ENCODE peak calls at places on chromosomes 16 and 17, in seven cellular contexts. N is heart left ventricle, C is thoracic aorta, Q is uterus, H is AG04449, K is GM12865, I is psoas muscle. X is an unnamed sample.

GRCh38 chr17:32901743-32902142 is 24.8 kb upstream of the MYO1D start:
- DNase-seq in Q (no peak), K (no peak), H (no peak), C (no peak), N (no peak), I (no peak), X (no peak)

GRCh38 chr17:77373298-77374169 is 232.8 kb downstream of the SEC14L1 start:
- DNase-seq in Q (peak; percentile 73), I (peak; percentile 56), K (no peak), C (no peak), H (no peak), N (peak; percentile 82), X (no peak)

GRCh38 chr17:58402047-58402446 is 15.3 kb downstream of the RNF43 start:
- DNase-seq in I (no peak), H (no peak), N (no peak), C (no peak), Q (no peak), K (no peak), X (no peak)

GRCh38 chr16:75660726-75661302 is 13.2 kb downstream of the TERF2IP start:
- DNase-seq in Q (no peak), I (no peak), H (no peak), K (no peak), C (no peak), N (no peak), X (no peak)

GRCh38 chr17:65855245-65855644 is 293.8 kb upstream of the AXIN2 start:
- DNase-seq in Q (no peak), K (no peak), C (no peak), N (no peak), I (no peak), H (no peak), X (no peak)

GRCh38 chr16:2752850-2753522 is 548 bp downstream of the SRRM2 start:
- DNase-seq in K (peak; percentile 89), C (no peak), Q (peak; percentile 82), H (no peak), N (peak; percentile 93), I (peak; percentile 90), X (peak; percentile 32)

GRCh38 chr17:75594499-75595283 is 7.1 kb downstream of the MYO15B start:
- DNase-seq in C (no peak), Q (no peak), I (no peak), H (no peak), K (no peak), N (no peak), X (no peak)

GRCh38 chr17:43695968-43696865 is 34.5 kb upstream of the MEOX1 start:
- DNase-seq in K (no peak), C (peak; percentile 32), N (peak; percentile 67), Q (no peak), H (no peak), I (no peak), X (no peak)

GRCh38 chr17:61199431-61200348 is 200.0 kb upstream of the TBX2 start:
- DNase-seq in H (no peak), N (no peak), K (no peak), I (no peak), Q (no peak), C (no peak), X (no peak)

GRCh38 chr17:44773140-44773539 is 14.4 kb downstream of the ADAM11 start:
- DNase-seq in I (no peak), H (no peak), N (no peak), C (no peak), Q (no peak), K (no peak), X (no peak)

GRCh38 chr16:68070811-68071546 is 14.2 kb upstream of the NFATC3 start:
- DNase-seq in C (no peak), K (peak; percentile 59), Q (no peak), I (no peak), N (no peak), H (no peak), X (no peak)

GRCh38 chr17:78142113-78142861 is 3.9 kb upstream of the C17orf99 start:
- DNase-seq in H (no peak), K (no peak), Q (no peak), N (no peak), I (no peak), C (no peak), X (no peak)

GRCh38 chr17:49783051-49783715 is 5.3 kb upstream of the KAT7 start:
- DNase-seq in H (no peak), I (no peak), Q (no peak), C (no peak), N (no peak), K (no peak), X (no peak)

GRCh38 chr17:16178836-16179235 is 36.5 kb downstream of the NCOR1 start:
- DNase-seq in K (no peak), Q (no peak), H (no peak), C (no peak), N (no peak), I (no peak), X (no peak)

GRCh38 chr16:22220076-22220453 is 14.0 kb downstream of the EEF2K start:
- DNase-seq in I (peak; percentile 74), C (no peak), N (peak; percentile 80), H (no peak), Q (peak; percentile 78), K (no peak), X (no peak)

GRCh38 chr17:76872221-76872873 is 4.1 kb downstream of the MGAT5B start:
- DNase-seq in N (peak; percentile 25), H (peak; percentile 77), C (no peak), K (peak; percentile 8), Q (no peak), I (no peak), X (peak; percentile 75)

GRCh38 chr17:44997733-44998520 is 29.8 kb upstream of the C1QL1 start:
- DNase-seq in C (no peak), Q (no peak), K (no peak), I (no peak), N (no peak), H (no peak), X (no peak)

GRCh38 chr16:81729451-81729850 is 49.6 kb upstream of the PLCG2 start:
- DNase-seq in Q (no peak), H (no peak), C (no peak), K (no peak), N (no peak), I (no peak), X (no peak)

GRCh38 chr17:50055426-50056216 is at the start of gene ITGA3:
- DNase-seq in Q (peak; percentile 71), H (no peak), I (peak; percentile 76), K (peak; percentile 83), N (peak; percentile 84), C (peak; percentile 28), X (peak; percentile 62)

GRCh38 chr16:86772671-86773338 is 194.5 kb downstream of the FOXL1 start:
- DNase-seq in I (no peak), K (no peak), Q (no peak), C (no peak), H (peak; percentile 76), N (no peak), X (peak; percentile 47)

DNA sequence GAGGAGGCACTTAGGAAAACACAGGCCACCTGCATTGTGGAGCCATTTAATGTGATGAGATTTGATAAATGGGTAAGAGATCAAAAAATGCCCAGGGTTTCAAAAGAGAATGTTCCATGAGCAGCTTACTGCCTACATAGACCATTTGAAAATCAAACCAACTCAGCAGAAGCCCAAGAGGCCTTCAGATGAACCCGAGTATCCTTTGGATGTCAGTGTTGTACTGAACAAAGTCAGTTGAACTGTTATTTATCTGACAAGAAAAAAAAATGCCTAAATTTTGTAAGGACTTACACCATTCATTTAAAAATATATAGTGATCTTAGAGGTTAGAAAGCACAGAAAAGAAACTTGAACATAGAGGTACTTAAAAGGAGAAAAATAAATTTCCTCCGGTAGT is 381.7 kb downstream of the ZFHX3 start:
- DNase-seq in Q (no peak), K (peak; percentile 35), I (no peak), C (no peak), H (no peak), N (no peak), X (no peak)
- H3K4me3 ChIP-seq in Q (no peak overlapping the region), K (no peak overlapping the region), I (no peak overlapping the region), C (no peak overlapping the region), H (no peak overlapping the region), N (no peak overlapping the region), X (no peak overlapping the region)

GRCh38 chr17:39751637-39752036 is 13.9 kb downstream of the GRB7 start:
- DNase-seq in C (no peak), H (no peak), K (no peak), I (no peak), N (no peak), Q (no peak), X (no peak)
- H3K4me3 ChIP-seq in C (no peak overlapping the region), H (no peak overlapping the region), K (no peak overlapping the region), I (no peak overlapping the region), N (no peak overlapping the region), Q (no peak overlapping the region), X (no peak overlapping the region)

GRCh38 chr16:77113835-77114234 is 77.2 kb upstream of the MON1B start:
- DNase-seq in C (no peak), Q (no peak), H (no peak), K (no peak), I (no peak), N (no peak), X (no peak)

GRCh38 chr16:77112701-77113100 is 78.3 kb upstream of the MON1B start:
- DNase-seq in Q (no peak), H (no peak), K (no peak), N (no peak), I (no peak), C (no peak), X (no peak)

GRCh38 chr16:77111057-77111456 is 79.9 kb upstream of the MON1B start:
- DNase-seq in H (no peak), C (no peak), Q (no peak), I (no peak), K (no peak), N (no peak), X (no peak)
- H3K4me3 ChIP-seq in H (no peak overlapping the region), C (no peak overlapping the region), Q (no peak overlapping the region), I (no peak overlapping the region), K (no peak overlapping the region), N (no peak overlapping the region), X (no peak overlapping the region)

GRCh38 chr17:79714746-79715145 is 16.0 kb upstream of the ENPP7 start:
- DNase-seq in Q (no peak), N (no peak), K (no peak), I (no peak), H (no peak), C (no peak), X (no peak)

GRCh38 chr17:79714129-79714528 is 16.6 kb upstream of the ENPP7 start:
- DNase-seq in H (no peak), N (no peak), C (no peak), I (no peak), K (no peak), Q (no peak), X (no peak)

GRCh38 chr17:79715318-79716182 is 15.2 kb upstream of the ENPP7 start:
- DNase-seq in N (no peak), C (no peak), K (no peak), I (no peak), H (no peak), Q (no peak), X (no peak)

GRCh38 chr17:79713391-79713790 is 17.4 kb upstream of the ENPP7 start:
- DNase-seq in I (no peak), C (no peak), Q (no peak), N (no peak), H (no peak), K (no peak), X (no peak)

DNA sequence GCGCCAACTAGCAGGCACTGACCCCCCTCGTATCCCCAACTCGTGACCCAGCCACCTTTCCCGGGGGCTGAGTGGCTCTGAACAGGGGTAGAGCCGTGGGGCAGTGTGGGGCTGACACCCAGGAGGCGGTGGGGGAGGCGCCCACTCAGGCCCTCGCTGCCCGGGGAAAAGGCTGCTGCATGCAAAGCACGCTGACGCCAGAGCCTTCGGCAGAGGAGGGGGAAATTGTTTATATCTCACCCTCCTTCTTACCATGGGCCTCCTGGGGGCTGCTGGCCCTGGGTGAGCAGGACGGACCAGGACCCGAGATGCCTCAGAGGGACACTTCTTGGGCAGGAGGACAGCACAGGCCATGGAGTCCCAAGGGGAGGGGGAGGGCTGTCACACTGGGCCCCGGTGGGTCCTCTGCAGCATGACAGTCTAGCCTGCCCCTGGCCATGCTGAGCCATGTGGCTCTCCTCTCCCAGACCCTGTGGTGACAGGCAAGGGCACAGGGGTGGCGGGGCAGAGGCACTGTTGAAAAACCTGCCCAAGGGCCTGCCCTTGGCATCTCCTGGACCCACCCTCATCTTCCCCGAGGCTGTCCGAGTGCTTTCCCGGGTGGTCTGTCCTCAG is 14.5 kb upstream of the ENPP7 start:
- DNase-seq in I (no peak), C (no peak), Q (no peak), N (no peak), K (no peak), H (no peak), X (no peak)
- H3K4me3 ChIP-seq in I (no peak overlapping the region), C (no peak overlapping the region), Q (no peak overlapping the region), N (no peak overlapping the region), K (no peak overlapping the region), H (no peak overlapping the region), X (no peak overlapping the region)